ENCODE peak calls at places on chromosomes 16 and 17, in nine cellular contexts. F, M, K, N, L, U, S, X and A are unnamed samples.

GRCh38 chr17:18248300-18248731 is 10.2 kb downstream of the FLII start:
- DNase-seq in F (peak; percentile 76), M (no peak), K (peak; percentile 79), N (peak; percentile 61), L (no peak), U (no peak), S (peak; percentile 53), X (peak; percentile 54), A (peak; percentile 46)

GRCh38 chr17:73338050-73338491 is 26.3 kb upstream of the CDC42EP4 start:
- DNase-seq in F (no peak), M (no peak), K (no peak), N (no peak), L (no peak), U (no peak), S (no peak), X (no peak), A (no peak)

GRCh38 chr16:11252482-11252931 is 3.5 kb downstream of the SOCS1 start:
- DNase-seq in F (no peak), M (no peak), K (no peak), N (no peak), L (no peak), U (no peak), S (no peak), X (no peak), A (peak; percentile 73)

GRCh38 chr16:77788196-77789084 is at the start of gene VAT1L:
- DNase-seq in F (peak; percentile 51), M (no peak), K (peak; percentile 16), N (no peak), L (peak; percentile 34), U (peak; percentile 78), S (no peak), X (no peak), A (peak; percentile 53)

GRCh38 chr16:85398050-85398451 is 215.1 kb upstream of the GSE1 start:
- DNase-seq in F (no peak), M (no peak), K (no peak), N (no peak), L (no peak), U (peak; percentile 48), S (no peak), X (no peak), A (no peak)

GRCh38 chr17:78358538-78359215 is 1.2 kb downstream of the SOCS3 start:
- DNase-seq in F (no peak), M (no peak), K (peak; percentile 59), N (peak; percentile 35), L (peak; percentile 66), U (peak; percentile 85), S (no peak), X (no peak), A (no peak)

GRCh38 chr17:46772879-46773620 is 45.4 kb downstream of the WNT3 start:
- DNase-seq in F (no peak), M (no peak), K (no peak), N (no peak), L (no peak), U (peak; percentile 61), S (no peak), X (no peak), A (no peak)

GRCh38 chr17:57443781-57444180 is 187.5 kb downstream of the MSI2 start:
- DNase-seq in F (no peak), M (no peak), K (no peak), N (no peak), L (no peak), U (no peak), S (no peak), X (no peak), A (no peak)

GRCh38 chr17:55168970-55169687 is 95.6 kb upstream of the HLF start:
- DNase-seq in F (no peak), M (no peak), K (peak; percentile 79), N (no peak), L (peak; percentile 39), U (no peak), S (no peak), X (no peak), A (no peak)

GRCh38 chr16:79388396-79388795 is 212.1 kb downstream of the MAF start:
- DNase-seq in F (no peak), M (no peak), K (no peak), N (no peak), L (no peak), U (no peak), S (no peak), X (no peak), A (no peak)